ENCODE peak calls at places on chromosome 15, in ten cellular contexts. Q is esophagus squamous epithelium, S is stomach, R is A549, X is GM12878, P is adrenal gland, E is IMR-90, C is body of pancreas, J is transverse colon, F is ovary. K is an unnamed sample.

GRCh38 chr15:95972136-95972553 is 358.4 kb upstream of the NR2F2 start:
- DNase-seq in Q (no peak), J (no peak), R (no peak), X (no peak), P (no peak), F (peak; percentile 73), E (peak; percentile 85), S (no peak), C (peak; percentile 13), K (no peak)

GRCh38 chr15:33242165-33242564 is 47.7 kb upstream of the FMN1 start:
- DNase-seq in F (no peak), C (no peak), X (no peak), J (no peak), S (no peak), E (peak; percentile 27), R (peak; percentile 69), Q (no peak), P (no peak), K (no peak)

GRCh38 chr15:65376767-65377104 is 1.1 kb downstream of the IGDCC3 start:
- DNase-seq in S (no peak), R (no peak), J (no peak), F (no peak), P (no peak), X (no peak), E (no peak), C (no peak), Q (no peak), K (no peak)

GRCh38 chr15:60822403-60822802 is 343.5 kb upstream of the ICE2 start:
- DNase-seq in F (no peak), E (no peak), P (no peak), S (no peak), C (no peak), J (no peak), Q (no peak), X (no peak), R (no peak), K (no peak)

GRCh38 chr15:78922527-78922926 is 22.3 kb downstream of the CTSH start:
- DNase-seq in X (no peak), C (no peak), Q (no peak), E (no peak), S (no peak), R (no peak), F (no peak), P (no peak), J (no peak), K (peak; percentile 70)

GRCh38 chr15:63928185-63928852 is 94.6 kb upstream of the HERC1 start:
- DNase-seq in P (no peak), R (no peak), C (no peak), S (no peak), F (no peak), X (no peak), Q (no peak), E (no peak), J (no peak), K (no peak)

GRCh38 chr15:28944286-28944685 is 58.5 kb downstream of the APBA2 start:
- DNase-seq in J (no peak), E (no peak), X (no peak), R (no peak), F (no peak), S (peak; percentile 16), Q (no peak), P (no peak), C (peak; percentile 6), K (no peak)

GRCh38 chr15:20645956-20646355 is 104.4 kb upstream of the GOLGA6L6 start:
- DNase-seq in S (no peak), J (peak; percentile 31), Q (no peak), E (no peak), C (no peak), X (peak; percentile 11), R (peak; percentile 21), F (no peak), P (peak; percentile 60), K (peak; percentile 88)

GRCh38 chr15:99015677-99016568 is 8.3 kb upstream of the PGPEP1L start:
- DNase-seq in P (no peak), R (peak; percentile 22), X (no peak), S (peak; percentile 34), J (no peak), F (peak; percentile 20), Q (no peak), E (no peak), C (peak; percentile 24), K (peak; percentile 71)

GRCh38 chr15:67945951-67946700 is 106.3 kb upstream of the RNU6-1 start:
- DNase-seq in R (peak; percentile 89), X (no peak), C (no peak), F (peak; percentile 63), S (no peak), E (peak; percentile 44), J (no peak), Q (no peak), P (no peak), K (no peak)

GRCh38 chr15:48266029-48266428 is 59.9 kb downstream of the SLC12A1 start:
- DNase-seq in R (no peak), C (no peak), F (no peak), E (no peak), S (no peak), J (no peak), X (no peak), Q (no peak), P (no peak), K (no peak)

GRCh38 chr15:42405876-42406482 is 46.7 kb downstream of the CAPN3 start:
- DNase-seq in X (no peak), R (no peak), E (no peak), F (no peak), J (no peak), P (no peak), Q (no peak), C (no peak), S (no peak), K (no peak)

GRCh38 chr15:44296625-44297524 is 8.4 kb downstream of the GOLM2 start:
- DNase-seq in X (no peak), R (peak; percentile 72), P (no peak), F (no peak), J (peak; percentile 43), E (peak; percentile 78), C (peak; percentile 15), S (no peak), Q (no peak), K (no peak)

GRCh38 chr15:27475395-27475794 is 504.4 kb downstream of the GABRG3 start:
- DNase-seq in Q (no peak), R (no peak), S (no peak), J (no peak), P (no peak), F (no peak), E (no peak), C (no peak), X (no peak), K (no peak)

GRCh38 chr15:98548172-98548971 is 100.0 kb upstream of the IGF1R start:
- DNase-seq in J (peak; percentile 56), S (peak; percentile 44), P (peak; percentile 61), Q (peak; percentile 6), E (peak; percentile 73), C (peak; percentile 71), R (peak; percentile 72), X (no peak), F (peak; percentile 80), K (peak; percentile 96)

GRCh38 chr15:43528542-43529007 is 11.2 kb downstream of the MAP1A start:
- DNase-seq in P (no peak), J (no peak), S (no peak), Q (no peak), F (no peak), E (no peak), R (no peak), X (no peak), C (no peak), K (no peak)

GRCh38 chr15:64856429-64857145 is 14.9 kb downstream of the PLEKHO2 start:
- DNase-seq in X (no peak), Q (no peak), C (no peak), S (no peak), E (peak; percentile 80), P (peak; percentile 77), F (peak; percentile 51), J (no peak), R (peak; percentile 38), K (no peak)

GRCh38 chr15:75451674-75452363 is at the start of gene SIN3A:
- DNase-seq in S (peak; percentile 99), X (peak; percentile 99), Q (peak; percentile 98), C (peak; percentile 99), J (peak; percentile 99), R (peak; percentile 100), F (peak; percentile 99), E (peak; percentile 100), P (peak; percentile 100), K (peak; percentile 100)
- TF ChIP-seq POLR2A in S (no peak), X (peak; percentile 52), Q (no peak), C (no peak), J (no peak), R (no peak), F (no peak), E (no peak), P (no peak), K (no peak)

GRCh38 chr15:85592148-85592547 is 202.6 kb downstream of the KLHL25 start:
- DNase-seq in C (no peak), R (peak; percentile 79), Q (no peak), P (no peak), S (no peak), X (no peak), J (no peak), F (no peak), E (peak; percentile 86), K (no peak)
- TF ChIP-seq CTCF in C (peak; percentile 16), R (peak; percentile 54), Q (no peak), P (no peak), S (no peak), X (no peak), J (no peak), F (no peak), E (peak; percentile 53), K (no peak)

GRCh38 chr15:74349241-74349766 is 18.1 kb downstream of the CYP11A1 start:
- DNase-seq in F (no peak), P (no peak), S (no peak), J (no peak), X (no peak), C (no peak), R (no peak), Q (no peak), E (no peak), K (no peak)

GRCh38 chr15:74347757-74348250 is 19.6 kb downstream of the CYP11A1 start:
- DNase-seq in J (no peak), F (no peak), Q (no peak), P (no peak), S (no peak), C (no peak), E (no peak), R (no peak), X (no peak), K (no peak)

GRCh38 chr15:74352393-74352910 is 15.0 kb downstream of the CYP11A1 start:
- DNase-seq in J (no peak), R (no peak), P (no peak), F (no peak), S (no peak), X (no peak), C (no peak), Q (no peak), E (no peak), K (no peak)

GRCh38 chr15:74351639-74352038 is 15.8 kb downstream of the CYP11A1 start:
- DNase-seq in J (no peak), C (no peak), Q (no peak), R (no peak), X (no peak), S (no peak), E (no peak), P (no peak), F (no peak), K (no peak)

GRCh38 chr15:74350295-74351275 is 16.9 kb downstream of the CYP11A1 start:
- DNase-seq in R (no peak), E (no peak), X (no peak), J (no peak), P (no peak), S (no peak), C (no peak), Q (no peak), F (no peak), K (no peak)
- H3K4me3 ChIP-seq in R (no peak overlapping the region), E (no peak overlapping the region), X (no peak overlapping the region), J (no peak overlapping the region), P (no peak overlapping the region), S (no peak overlapping the region), C (no peak overlapping the region), Q (no peak overlapping the region), F (no peak overlapping the region), K (no peak overlapping the region)

GRCh38 chr15:90233701-90234518 is at the start of the genes CIB1 and GDPGP1:
- DNase-seq in Q (peak; percentile 85), S (peak; percentile 98), R (peak; percentile 97), E (peak; percentile 95), C (peak; percentile 98), J (peak; percentile 99), P (peak; percentile 98), X (peak; percentile 71), F (peak; percentile 97), K (peak; percentile 94)
- TF ChIP-seq POLR2A in Q (peak; percentile 70), S (peak; percentile 59), R (peak; percentile 95), E (peak; percentile 85), C (peak; percentile 88), J (peak; percentile 93), P (peak; percentile 74), X (peak; percentile 92), F (peak; percentile 59), K (no peak)